ENCODE peak calls at places on chromosomes 11 and 22, in eight cellular contexts. U is K562, T is HCT116, C is sigmoid colon, E is endothelial cell of umbilical vein, G is transverse colon, F is Panc1, P is GM23338. X is an unnamed sample.

GRCh38 chr11:44112083-44112865 is 16.8 kb downstream of the EXT2 start:
- DNase-seq in P (no peak), T (no peak), F (no peak), G (no peak), C (no peak), E (no peak), U (no peak), X (no peak)

GRCh38 chr11:61274084-61274483 is 21.0 kb downstream of the VWCE start:
- DNase-seq in F (no peak), T (no peak), C (no peak), U (no peak), E (no peak), P (no peak), G (no peak), X (no peak)

GRCh38 chr22:17087176-17088131 is 2.7 kb downstream of the IL17RA start:
- DNase-seq in U (peak; percentile 27), C (peak; percentile 50), T (no peak), G (no peak), E (no peak), F (no peak), P (no peak), X (no peak)

GRCh38 chr11:34609850-34610249 is 11.0 kb upstream of the EHF start:
- DNase-seq in T (no peak), G (no peak), F (no peak), U (peak; percentile 76), C (no peak), P (no peak), E (no peak), X (no peak)

GRCh38 chr11:31770011-31770410 is 41.1 kb downstream of the PAX6 start:
- DNase-seq in F (no peak), G (no peak), C (no peak), U (no peak), E (no peak), T (no peak), P (no peak), X (no peak)

GRCh38 chr22:31193092-31193491 is 19.0 kb upstream of the LIMK2 start:
- DNase-seq in U (no peak), T (no peak), G (no peak), E (no peak), C (no peak), P (no peak), F (no peak), X (peak; percentile 55)

GRCh38 chr11:71372693-71373657 is 75.2 kb downstream of the DHCR7 start:
- DNase-seq in C (no peak), U (no peak), G (no peak), F (peak; percentile 5), P (peak; percentile 35), T (peak; percentile 2), E (no peak), X (no peak)

GRCh38 chr11:24046731-24047130 is 450.1 kb upstream of the LUZP2 start:
- DNase-seq in T (no peak), U (no peak), E (no peak), F (no peak), G (no peak), P (no peak), C (no peak), X (no peak)

GRCh38 chr11:123302751-123303195 is 107.7 kb upstream of the CLMP start:
- DNase-seq in E (no peak), P (peak; percentile 38), G (no peak), C (no peak), U (no peak), F (no peak), T (no peak), X (no peak)

GRCh38 chr22:27851974-27852713 is 50.6 kb upstream of the MN1 start:
- DNase-seq in F (no peak), E (no peak), C (peak; percentile 34), T (no peak), U (no peak), P (no peak), G (no peak), X (no peak)

GRCh38 chr11:85423331-85423730 is 203.8 kb downstream of the DLG2 start:
- DNase-seq in E (no peak), G (peak; percentile 50), C (no peak), T (no peak), F (no peak), P (no peak), U (no peak), X (no peak)

GRCh38 chr11:64996710-64997380 is at the start of gene BATF2:
- DNase-seq in G (peak; percentile 90), U (peak; percentile 91), P (peak; percentile 94), T (peak; percentile 50), C (peak; percentile 92), E (peak; percentile 73), F (no peak), X (peak; percentile 50)

GRCh38 chr11:117220999-117221774 is 10.7 kb downstream of the PCSK7 start:
- DNase-seq in E (no peak), C (peak; percentile 93), T (no peak), G (peak; percentile 21), P (no peak), U (no peak), F (no peak), X (no peak)

GRCh38 chr11:17162376-17162775 is 45.4 kb downstream of the PIK3C2A start:
- DNase-seq in P (no peak), F (no peak), E (no peak), G (no peak), U (no peak), C (no peak), T (no peak), X (no peak)

GRCh38 chr11:34439521-34440258 is 956 bp downstream of the CAT start:
- DNase-seq in C (no peak), U (peak; percentile 34), T (no peak), P (no peak), E (no peak), G (peak; percentile 11), F (no peak), X (no peak)

GRCh38 chr22:48574776-48575566 is 1252.7 kb downstream of the BRD1 start:
- DNase-seq in G (peak; percentile 12), E (no peak), P (peak; percentile 66), U (no peak), F (no peak), C (no peak), T (no peak), X (peak; percentile 40)

GRCh38 chr11:65695459-65696241 is 16.4 kb upstream of the KAT5 start:
- DNase-seq in F (no peak), C (no peak), E (peak; percentile 95), P (no peak), U (no peak), T (peak; percentile 26), G (peak; percentile 82), X (peak; percentile 81)

GRCh38 chr22:47822459-47822858 is 1060.0 kb downstream of the TBC1D22A start:
- DNase-seq in F (no peak), P (no peak), U (no peak), E (no peak), T (no peak), C (no peak), G (no peak), X (no peak)

GRCh38 chr11:3942160-3942955 is 86.9 kb downstream of the STIM1 start:
- DNase-seq in C (no peak), P (no peak), G (no peak), F (no peak), U (peak; percentile 35), T (no peak), E (no peak), X (no peak)

GRCh38 chr11:97516688-97517087 is 1126.9 kb downstream of the JRKL start:
- DNase-seq in U (no peak), T (no peak), G (no peak), C (no peak), E (no peak), P (peak; percentile 18), F (no peak), X (no peak)

GRCh38 chr22:33908201-33909074 is 11.8 kb downstream of the LARGE1 start:
- DNase-seq in G (no peak), E (no peak), T (no peak), U (no peak), C (no peak), P (no peak), F (no peak), X (no peak)

GRCh38 chr11:15967966-15968365 is 388.4 kb downstream of the SOX6 start:
- DNase-seq in C (no peak), G (no peak), U (no peak), F (no peak), E (peak; percentile 77), P (no peak), T (no peak), X (no peak)

GRCh38 chr11:61129608-61130523 is 27.6 kb downstream of the CD5 start:
- DNase-seq in E (peak; percentile 93), P (peak; percentile 96), C (peak; percentile 94), U (peak; percentile 91), T (peak; percentile 73), G (peak; percentile 92), F (peak; percentile 83), X (peak; percentile 90)

DNA sequence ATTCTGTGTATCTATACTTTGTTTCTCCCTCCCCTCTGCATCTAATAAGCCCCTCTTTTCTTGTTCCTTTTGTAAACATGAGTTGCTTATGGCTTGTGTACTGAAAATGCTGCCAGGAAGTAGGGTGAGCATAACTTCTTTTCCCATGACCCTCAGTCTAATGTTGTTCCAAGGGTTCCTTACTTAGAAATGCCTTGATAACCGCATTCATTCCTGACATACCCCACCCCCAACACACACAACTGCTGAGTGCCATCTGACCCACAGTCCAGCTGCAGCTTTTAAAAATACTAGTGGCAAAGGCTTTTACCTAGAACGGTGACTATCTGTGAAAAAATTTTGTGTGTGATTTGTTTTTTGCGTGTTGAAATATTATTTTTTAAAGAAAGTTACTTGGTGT is 52.5 kb downstream of the ARHGAP42 start:
- DNase-seq in F (peak; percentile 64), T (peak; percentile 61), C (no peak), U (no peak), G (no peak), P (peak; percentile 47), E (peak; percentile 88), X (no peak)
- H3K27ac ChIP-seq in F (peak overlapping the region; percentile 49), T (peak overlapping the region; percentile 14), C (peak overlapping the region; percentile 36), U (no peak overlapping the region), G (no peak overlapping the region), P (no peak overlapping the region), E (no peak overlapping the region), X (no peak overlapping the region)

GRCh38 chr22:39524089-39524752 is 3.9 kb downstream of the ATF4 start:
- DNase-seq in C (no peak), T (no peak), P (no peak), G (no peak), F (no peak), E (no peak), U (no peak), X (no peak)
- H3K4me1 ChIP-seq in C (peaks cover 65% of the 10 kb centered on the region), T (peaks cover 9% of the 10 kb centered on the region), P (peaks cover 36% of the 10 kb centered on the region), G (peaks cover 60% of the 10 kb centered on the region), F (peaks cover 25% of the 10 kb centered on the region), E (peaks cover 13% of the 10 kb centered on the region), U (peaks cover 52% of the 10 kb centered on the region), X (peaks cover 27% of the 10 kb centered on the region)

GRCh38 chr11:12909866-12910265 is 99.2 kb upstream of the RASSF10 start:
- DNase-seq in P (no peak), U (no peak), C (no peak), G (no peak), T (no peak), F (no peak), E (no peak), X (no peak)
- TF ChIP-seq POLR2AphosphoS5 in P (no peak), U (no peak), C (no peak), G (no peak), T (no peak), F (no peak), E (no peak), X (no peak)

DNA sequence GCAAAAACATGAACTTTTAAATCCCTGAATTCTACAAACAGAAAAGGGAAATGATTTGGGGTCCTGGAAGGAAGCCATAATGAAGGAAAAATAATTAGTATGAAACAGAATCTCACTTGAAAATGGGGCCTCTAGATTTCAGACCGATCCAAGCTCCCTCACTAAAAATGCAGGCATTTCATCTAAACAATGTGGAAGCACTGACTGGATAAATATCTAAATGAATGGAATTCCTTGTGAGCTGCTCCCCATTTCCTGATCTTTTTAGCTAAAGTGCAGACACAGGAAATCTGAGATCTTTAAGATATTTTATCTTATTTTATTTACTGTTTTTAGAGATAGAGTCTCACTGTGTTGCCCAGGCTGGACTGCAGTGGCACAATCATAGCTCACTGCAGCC is 1255.8 kb downstream of the LRRC4C start:
- DNase-seq in T (no peak), P (peak; percentile 68), F (no peak), C (no peak), U (no peak), E (no peak), G (no peak), X (no peak)
- H3K27ac ChIP-seq in T (no peak overlapping the region), P (no peak overlapping the region), F (no peak overlapping the region), C (no peak overlapping the region), U (no peak overlapping the region), E (no peak overlapping the region), G (no peak overlapping the region), X (no peak overlapping the region)